ENCODE peak calls at places on chromosomes 4 and X, in six cellular contexts. One of them, this sample, is unnamed. For H3K27me3, the result is how much of the 10 kb centered on the place peaks cover.

GRCh38 chr4:147370881-147371280 is 110.0 kb upstream of the EDNRA start:
- DNase-seq in psoas muscle: no peak
- DNase-seq in right atrium auricular region: no peak
- DNase-seq in iPS DF 6.9: no peak
- DNase-seq in HCT116: no peak
- DNase-seq in uterus: no peak
- DNase-seq in this sample: no peak

GRCh38 chr4:68369474-68369805 is 19.6 kb upstream of the YTHDC1 start:
- DNase-seq in right atrium auricular region: no peak
- DNase-seq in HCT116: peak
- DNase-seq in psoas muscle: no peak
- DNase-seq in iPS DF 6.9: no peak
- DNase-seq in uterus: no peak
- DNase-seq in this sample: no peak

GRCh38 chrX:8971116-8971515 is 62.8 kb downstream of the FAM9B start:
- DNase-seq in HCT116: peak
- DNase-seq in iPS DF 6.9: no peak
- DNase-seq in right atrium auricular region: no peak
- DNase-seq in psoas muscle: no peak
- DNase-seq in uterus: no peak
- DNase-seq in this sample: peak

GRCh38 chr4:156778606-156779005 is 193.0 kb downstream of the PDGFC start:
- DNase-seq in HCT116: no peak
- DNase-seq in psoas muscle: no peak
- DNase-seq in uterus: no peak
- DNase-seq in iPS DF 6.9: no peak
- DNase-seq in right atrium auricular region: no peak
- DNase-seq in this sample: peak

GRCh38 chrX:107734646-107735045 is 40.9 kb downstream of the TSC22D3 start:
- DNase-seq in right atrium auricular region: no peak
- DNase-seq in uterus: no peak
- DNase-seq in psoas muscle: no peak
- DNase-seq in iPS DF 6.9: no peak
- DNase-seq in HCT116: no peak
- DNase-seq in this sample: no peak

GRCh38 chr4:82201303-82201702 is 172.5 kb downstream of the HNRNPD start:
- DNase-seq in psoas muscle: no peak
- DNase-seq in iPS DF 6.9: no peak
- DNase-seq in uterus: no peak
- DNase-seq in right atrium auricular region: no peak
- DNase-seq in HCT116: no peak
- DNase-seq in this sample: no peak

GRCh38 chr4:47698837-47699236 is 139.0 kb downstream of the CORIN start:
- DNase-seq in HCT116: no peak
- DNase-seq in uterus: no peak
- DNase-seq in iPS DF 6.9: no peak
- DNase-seq in right atrium auricular region: no peak
- DNase-seq in psoas muscle: no peak
- DNase-seq in this sample: no peak

GRCh38 chr4:16055454-16055853 is 28.4 kb downstream of the PROM1 start:
- DNase-seq in HCT116: no peak
- DNase-seq in uterus: no peak
- DNase-seq in psoas muscle: no peak
- DNase-seq in right atrium auricular region: no peak
- DNase-seq in iPS DF 6.9: no peak
- DNase-seq in this sample: no peak

GRCh38 chr4:110344165-110344564 is 131.8 kb upstream of the ENPEP start:
- DNase-seq in iPS DF 6.9: no peak
- DNase-seq in uterus: no peak
- DNase-seq in right atrium auricular region: no peak
- DNase-seq in psoas muscle: no peak
- DNase-seq in HCT116: peak
- DNase-seq in this sample: no peak

GRCh38 chrX:15908891-15909290 is 54.3 kb upstream of the AP1S2 start:
- DNase-seq in psoas muscle: no peak
- DNase-seq in right atrium auricular region: no peak
- DNase-seq in iPS DF 6.9: no peak
- DNase-seq in uterus: no peak
- DNase-seq in HCT116: no peak
- DNase-seq in this sample: no peak

GRCh38 chrX:86830685-86831084 is 682.4 kb downstream of the DACH2 start:
- DNase-seq in right atrium auricular region: no peak
- DNase-seq in uterus: no peak
- DNase-seq in psoas muscle: no peak
- DNase-seq in HCT116: no peak
- DNase-seq in iPS DF 6.9: no peak
- DNase-seq in this sample: no peak

GRCh38 chrX:1027133-1027532 is 185.3 kb downstream of the CRLF2 start:
- DNase-seq in HCT116: no peak
- DNase-seq in right atrium auricular region: no peak
- DNase-seq in uterus: no peak
- DNase-seq in iPS DF 6.9: no peak
- DNase-seq in psoas muscle: no peak
- DNase-seq in this sample: no peak
- H3K4me3 ChIP-seq in HCT116: no peak
- H3K4me3 ChIP-seq in right atrium auricular region: no peak
- H3K4me3 ChIP-seq in uterus: no peak
- H3K4me3 ChIP-seq in iPS DF 6.9: no peak
- H3K4me3 ChIP-seq in psoas muscle: no peak
- H3K4me3 ChIP-seq in this sample: no peak

DNA sequence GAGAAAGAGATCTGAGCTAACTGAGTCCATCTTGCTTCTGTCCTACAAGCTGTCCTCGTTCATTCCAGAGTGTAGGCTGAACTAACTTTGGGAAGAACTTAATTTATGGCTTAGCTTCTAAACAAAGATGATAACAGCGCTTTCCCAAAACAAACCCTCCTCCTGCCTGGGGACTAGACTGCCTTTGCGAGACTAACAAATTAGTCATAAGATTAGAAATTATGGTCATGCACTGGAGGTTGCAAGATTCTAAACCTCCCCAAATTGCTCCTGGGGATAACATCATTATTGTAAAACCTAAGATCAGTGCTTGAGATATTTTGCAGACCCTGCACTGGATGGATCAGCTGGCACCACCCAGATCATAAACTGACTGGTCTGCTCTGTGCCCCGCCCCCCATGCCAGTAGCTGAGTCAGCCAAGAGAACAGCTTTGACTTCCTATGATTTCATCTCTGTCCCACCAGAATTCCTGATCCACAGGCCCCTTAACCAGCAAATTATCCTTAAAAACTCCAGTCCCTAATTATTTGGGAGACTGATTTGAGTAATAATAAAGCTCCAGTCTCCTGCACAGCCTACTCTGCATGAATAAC is 883.3 kb downstream of the TRIML1 start:
- DNase-seq in uterus: no peak
- DNase-seq in HCT116: no peak
- DNase-seq in right atrium auricular region: no peak
- DNase-seq in iPS DF 6.9: no peak
- DNase-seq in psoas muscle: no peak
- DNase-seq in this sample: peak
- H3K27ac ChIP-seq in uterus: peak
- H3K27ac ChIP-seq in HCT116: no peak
- H3K27ac ChIP-seq in right atrium auricular region: no peak
- H3K27ac ChIP-seq in iPS DF 6.9: no peak
- H3K27ac ChIP-seq in psoas muscle: no peak
- H3K27ac ChIP-seq in this sample: no peak

DNA sequence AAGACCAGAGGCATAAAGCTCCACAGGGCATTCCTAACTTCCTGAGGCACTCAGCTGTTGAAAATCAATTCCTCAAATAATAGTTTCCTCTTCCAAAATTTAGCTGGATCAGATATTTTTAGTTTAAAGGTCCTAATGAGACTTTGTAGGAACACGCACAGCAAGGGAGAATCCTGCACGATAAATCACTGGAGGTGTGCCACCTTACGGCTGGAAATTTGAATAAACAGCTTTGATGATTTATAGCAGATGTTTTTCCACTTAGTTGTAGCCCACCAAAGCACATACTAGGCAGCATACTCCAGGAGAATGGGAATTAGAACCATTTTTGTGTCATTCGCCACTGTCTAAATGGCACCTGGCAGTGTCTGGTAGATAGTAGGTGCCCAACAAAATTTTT is 504.1 kb upstream of the ZFP42 start:
- DNase-seq in HCT116: no peak
- DNase-seq in iPS DF 6.9: no peak
- DNase-seq in right atrium auricular region: no peak
- DNase-seq in psoas muscle: no peak
- DNase-seq in uterus: no peak
- DNase-seq in this sample: no peak
- H3K27me3 ChIP-seq in HCT116: under half
- H3K27me3 ChIP-seq in iPS DF 6.9: under half
- H3K27me3 ChIP-seq in right atrium auricular region: under half
- H3K27me3 ChIP-seq in psoas muscle: under half
- H3K27me3 ChIP-seq in uterus: under half
- H3K27me3 ChIP-seq in this sample: under half

GRCh38 chr4:92305148-92305877 is 1.5 kb downstream of the GRID2 start:
- DNase-seq in HCT116: peak
- DNase-seq in psoas muscle: peak
- DNase-seq in uterus: no peak
- DNase-seq in iPS DF 6.9: peak
- DNase-seq in right atrium auricular region: peak
- DNase-seq in this sample: no peak

GRCh38 chr4:92305878-92306520 is 2.2 kb downstream of the GRID2 start:
- DNase-seq in psoas muscle: peak
- DNase-seq in uterus: no peak
- DNase-seq in HCT116: no peak
- DNase-seq in iPS DF 6.9: no peak
- DNase-seq in right atrium auricular region: no peak
- DNase-seq in this sample: no peak

GRCh38 chr4:92304636-92305035 is 870 bp downstream of the GRID2 start:
- DNase-seq in psoas muscle: no peak
- DNase-seq in right atrium auricular region: no peak
- DNase-seq in uterus: no peak
- DNase-seq in HCT116: no peak
- DNase-seq in iPS DF 6.9: no peak
- DNase-seq in this sample: no peak

GRCh38 chr4:92303621-92304027 is at the start of gene GRID2:
- DNase-seq in uterus: no peak
- DNase-seq in iPS DF 6.9: no peak
- DNase-seq in right atrium auricular region: no peak
- DNase-seq in HCT116: peak
- DNase-seq in psoas muscle: no peak
- DNase-seq in this sample: no peak

GRCh38 chr4:92304073-92304472 is 307 bp downstream of the GRID2 start:
- DNase-seq in uterus: no peak
- DNase-seq in iPS DF 6.9: no peak
- DNase-seq in psoas muscle: peak
- DNase-seq in right atrium auricular region: no peak
- DNase-seq in HCT116: no peak
- DNase-seq in this sample: no peak
- H3K4me3 ChIP-seq in uterus: no peak
- H3K4me3 ChIP-seq in iPS DF 6.9: peak
- H3K4me3 ChIP-seq in psoas muscle: peak
- H3K4me3 ChIP-seq in right atrium auricular region: peak
- H3K4me3 ChIP-seq in HCT116: peak
- H3K4me3 ChIP-seq in this sample: peak

GRCh38 chrX:43744284-43744683 is 88.2 kb downstream of the MAOA start:
- DNase-seq in psoas muscle: no peak
- DNase-seq in uterus: no peak
- DNase-seq in HCT116: no peak
- DNase-seq in iPS DF 6.9: no peak
- DNase-seq in right atrium auricular region: no peak
- DNase-seq in this sample: no peak
- H3K27ac ChIP-seq in psoas muscle: no peak
- H3K27ac ChIP-seq in uterus: no peak
- H3K27ac ChIP-seq in HCT116: no peak
- H3K27ac ChIP-seq in iPS DF 6.9: no peak
- H3K27ac ChIP-seq in right atrium auricular region: no peak
- H3K27ac ChIP-seq in this sample: no peak

GRCh38 chrX:19462231-19462630 is 53.1 kb downstream of the MAP3K15 start:
- DNase-seq in iPS DF 6.9: no peak
- DNase-seq in psoas muscle: no peak
- DNase-seq in right atrium auricular region: no peak
- DNase-seq in uterus: no peak
- DNase-seq in HCT116: no peak
- DNase-seq in this sample: no peak
- H3K27me3 ChIP-seq in iPS DF 6.9: under half
- H3K27me3 ChIP-seq in psoas muscle: under half
- H3K27me3 ChIP-seq in right atrium auricular region: under half
- H3K27me3 ChIP-seq in uterus: under half
- H3K27me3 ChIP-seq in HCT116: under half
- H3K27me3 ChIP-seq in this sample: under half

GRCh38 chr4:39470402-39470801 is 11.5 kb downstream of the LIAS start:
- DNase-seq in iPS DF 6.9: no peak
- DNase-seq in psoas muscle: no peak
- DNase-seq in HCT116: no peak
- DNase-seq in uterus: no peak
- DNase-seq in right atrium auricular region: no peak
- DNase-seq in this sample: no peak

GRCh38 chr4:39469429-39470077 is 10.7 kb downstream of the LIAS start:
- DNase-seq in psoas muscle: no peak
- DNase-seq in HCT116: peak
- DNase-seq in right atrium auricular region: peak
- DNase-seq in uterus: peak
- DNase-seq in iPS DF 6.9: no peak
- DNase-seq in this sample: peak

GRCh38 chr4:39467470-39467869 is 8.6 kb downstream of the LIAS start:
- DNase-seq in HCT116: no peak
- DNase-seq in uterus: no peak
- DNase-seq in right atrium auricular region: no peak
- DNase-seq in psoas muscle: no peak
- DNase-seq in iPS DF 6.9: no peak
- DNase-seq in this sample: no peak

GRCh38 chr4:39464886-39465501 is 6.1 kb downstream of the LIAS start:
- DNase-seq in uterus: no peak
- DNase-seq in psoas muscle: no peak
- DNase-seq in right atrium auricular region: no peak
- DNase-seq in HCT116: peak
- DNase-seq in iPS DF 6.9: no peak
- DNase-seq in this sample: peak

GRCh38 chr4:39466747-39467146 is 7.9 kb downstream of the LIAS start:
- DNase-seq in right atrium auricular region: no peak
- DNase-seq in HCT116: no peak
- DNase-seq in psoas muscle: no peak
- DNase-seq in iPS DF 6.9: no peak
- DNase-seq in uterus: no peak
- DNase-seq in this sample: peak
- H3K4me3 ChIP-seq in right atrium auricular region: no peak
- H3K4me3 ChIP-seq in HCT116: no peak
- H3K4me3 ChIP-seq in psoas muscle: no peak
- H3K4me3 ChIP-seq in iPS DF 6.9: no peak
- H3K4me3 ChIP-seq in uterus: no peak
- H3K4me3 ChIP-seq in this sample: no peak

DNA sequence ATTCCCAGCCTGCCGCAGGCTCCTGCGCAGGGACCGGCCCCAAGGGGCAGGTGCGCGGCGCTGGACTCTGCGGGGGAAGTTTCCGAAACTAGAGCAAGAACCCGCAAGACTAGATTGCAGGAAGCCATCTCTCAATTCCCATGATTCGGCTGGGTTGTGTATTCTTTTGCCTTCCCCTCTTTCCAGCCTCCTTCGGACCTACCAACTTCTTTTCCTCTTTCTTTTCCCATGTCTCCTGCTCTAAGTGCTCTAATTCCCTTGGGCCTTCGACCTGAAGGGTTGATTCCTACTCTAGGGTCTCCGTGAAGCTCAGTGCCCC is 645 bp upstream of the OPHN1 start:
- DNase-seq in right atrium auricular region: no peak
- DNase-seq in iPS DF 6.9: no peak
- DNase-seq in psoas muscle: no peak
- DNase-seq in HCT116: no peak
- DNase-seq in uterus: no peak
- DNase-seq in this sample: no peak
- H3K27ac ChIP-seq in right atrium auricular region: peak
- H3K27ac ChIP-seq in iPS DF 6.9: no peak
- H3K27ac ChIP-seq in psoas muscle: peak
- H3K27ac ChIP-seq in HCT116: peak
- H3K27ac ChIP-seq in uterus: peak
- H3K27ac ChIP-seq in this sample: peak